ENCODE peak calls at places on chromosomes 5 and 9, in nine cellular contexts. One of them, this sample, is unnamed.

GRCh38 chr5:10499776-10500175 is 58.1 kb downstream of the ROPN1L start:
- DNase-seq in NCI-H524: no peak
- DNase-seq in left ventricle myocardium inferior: no peak
- DNase-seq in Right ventricle myocardium inferior: no peak
- DNase-seq in stimulated activated CD4-positive, alpha-beta T cell treated with anti-CD3 and anti-CD28 coated beads, Interleukin-1b, Interleukin-23, amount 100 ng/mL, for 1 hour: no peak
- DNase-seq in stimulated activated naive CD8-positive, alpha-beta T cell treated with anti-CD3 and anti-CD28 coated beads, Interleukin-15, Interleukin-2, amounts not matched to agents 100 U/mL and 50 U/mL, for 24 hours: no peak
- DNase-seq in endothelial cell of umbilical vein: no peak
- DNase-seq in MV-4-11: no peak
- DNase-seq in left cardiac atrium: no peak
- DNase-seq in this sample: no peak

GRCh38 chr5:157870837-157871834 is 12.2 kb upstream of the CLINT1 start:
- DNase-seq in NCI-H524: no peak
- DNase-seq in left ventricle myocardium inferior: no peak
- DNase-seq in Right ventricle myocardium inferior: no peak
- DNase-seq in stimulated activated CD4-positive, alpha-beta T cell treated with anti-CD3 and anti-CD28 coated beads, Interleukin-1b, Interleukin-23, amount 100 ng/mL, for 1 hour: no peak
- DNase-seq in stimulated activated naive CD8-positive, alpha-beta T cell treated with anti-CD3 and anti-CD28 coated beads, Interleukin-15, Interleukin-2, amounts not matched to agents 100 U/mL and 50 U/mL, for 24 hours: no peak
- DNase-seq in endothelial cell of umbilical vein: peak
- DNase-seq in MV-4-11: no peak
- DNase-seq in left cardiac atrium: peak
- DNase-seq in this sample: no peak

GRCh38 chr5:25441810-25442209 is 797.0 kb upstream of the CDH10 start:
- DNase-seq in NCI-H524: no peak
- DNase-seq in left ventricle myocardium inferior: no peak
- DNase-seq in Right ventricle myocardium inferior: no peak
- DNase-seq in stimulated activated CD4-positive, alpha-beta T cell treated with anti-CD3 and anti-CD28 coated beads, Interleukin-1b, Interleukin-23, amount 100 ng/mL, for 1 hour: no peak
- DNase-seq in stimulated activated naive CD8-positive, alpha-beta T cell treated with anti-CD3 and anti-CD28 coated beads, Interleukin-15, Interleukin-2, amounts not matched to agents 100 U/mL and 50 U/mL, for 24 hours: no peak
- DNase-seq in endothelial cell of umbilical vein: no peak
- DNase-seq in MV-4-11: no peak
- DNase-seq in left cardiac atrium: no peak
- DNase-seq in this sample: no peak

GRCh38 chr9:126842977-126843799 is 17.3 kb upstream of the ZBTB34 start:
- DNase-seq in NCI-H524: no peak
- DNase-seq in left ventricle myocardium inferior: no peak
- DNase-seq in Right ventricle myocardium inferior: no peak
- DNase-seq in stimulated activated CD4-positive, alpha-beta T cell treated with anti-CD3 and anti-CD28 coated beads, Interleukin-1b, Interleukin-23, amount 100 ng/mL, for 1 hour: no peak
- DNase-seq in stimulated activated naive CD8-positive, alpha-beta T cell treated with anti-CD3 and anti-CD28 coated beads, Interleukin-15, Interleukin-2, amounts not matched to agents 100 U/mL and 50 U/mL, for 24 hours: no peak
- DNase-seq in endothelial cell of umbilical vein: peak
- DNase-seq in MV-4-11: peak
- DNase-seq in left cardiac atrium: no peak
- DNase-seq in this sample: no peak

GRCh38 chr5:141669519-141669918 is 12.5 kb downstream of the ARAP3 start:
- DNase-seq in NCI-H524: no peak
- DNase-seq in left ventricle myocardium inferior: no peak
- DNase-seq in Right ventricle myocardium inferior: no peak
- DNase-seq in stimulated activated CD4-positive, alpha-beta T cell treated with anti-CD3 and anti-CD28 coated beads, Interleukin-1b, Interleukin-23, amount 100 ng/mL, for 1 hour: no peak
- DNase-seq in stimulated activated naive CD8-positive, alpha-beta T cell treated with anti-CD3 and anti-CD28 coated beads, Interleukin-15, Interleukin-2, amounts not matched to agents 100 U/mL and 50 U/mL, for 24 hours: no peak
- DNase-seq in endothelial cell of umbilical vein: no peak
- DNase-seq in MV-4-11: no peak
- DNase-seq in left cardiac atrium: no peak
- DNase-seq in this sample: no peak

GRCh38 chr9:126813072-126813471 is 8.2 kb downstream of the ZBTB43 start:
- DNase-seq in NCI-H524: no peak
- DNase-seq in left ventricle myocardium inferior: no peak
- DNase-seq in Right ventricle myocardium inferior: no peak
- DNase-seq in stimulated activated CD4-positive, alpha-beta T cell treated with anti-CD3 and anti-CD28 coated beads, Interleukin-1b, Interleukin-23, amount 100 ng/mL, for 1 hour: no peak
- DNase-seq in stimulated activated naive CD8-positive, alpha-beta T cell treated with anti-CD3 and anti-CD28 coated beads, Interleukin-15, Interleukin-2, amounts not matched to agents 100 U/mL and 50 U/mL, for 24 hours: no peak
- DNase-seq in endothelial cell of umbilical vein: no peak
- DNase-seq in MV-4-11: no peak
- DNase-seq in left cardiac atrium: no peak
- DNase-seq in this sample: no peak

GRCh38 chr9:98929866-98930265 is 13.8 kb upstream of the COL15A1 start:
- DNase-seq in NCI-H524: no peak
- DNase-seq in left ventricle myocardium inferior: no peak
- DNase-seq in Right ventricle myocardium inferior: no peak
- DNase-seq in stimulated activated CD4-positive, alpha-beta T cell treated with anti-CD3 and anti-CD28 coated beads, Interleukin-1b, Interleukin-23, amount 100 ng/mL, for 1 hour: no peak
- DNase-seq in stimulated activated naive CD8-positive, alpha-beta T cell treated with anti-CD3 and anti-CD28 coated beads, Interleukin-15, Interleukin-2, amounts not matched to agents 100 U/mL and 50 U/mL, for 24 hours: no peak
- DNase-seq in endothelial cell of umbilical vein: no peak
- DNase-seq in MV-4-11: no peak
- DNase-seq in left cardiac atrium: peak
- DNase-seq in this sample: no peak

GRCh38 chr5:37569466-37569865 is 190.3 kb downstream of the WDR70 start:
- DNase-seq in NCI-H524: no peak
- DNase-seq in left ventricle myocardium inferior: no peak
- DNase-seq in Right ventricle myocardium inferior: no peak
- DNase-seq in stimulated activated CD4-positive, alpha-beta T cell treated with anti-CD3 and anti-CD28 coated beads, Interleukin-1b, Interleukin-23, amount 100 ng/mL, for 1 hour: no peak
- DNase-seq in stimulated activated naive CD8-positive, alpha-beta T cell treated with anti-CD3 and anti-CD28 coated beads, Interleukin-15, Interleukin-2, amounts not matched to agents 100 U/mL and 50 U/mL, for 24 hours: no peak
- DNase-seq in endothelial cell of umbilical vein: no peak
- DNase-seq in MV-4-11: peak
- DNase-seq in left cardiac atrium: no peak
- DNase-seq in this sample: no peak

GRCh38 chr9:85258229-85258628 is 483.5 kb downstream of the AGTPBP1 start:
- DNase-seq in NCI-H524: no peak
- DNase-seq in left ventricle myocardium inferior: no peak
- DNase-seq in Right ventricle myocardium inferior: no peak
- DNase-seq in stimulated activated CD4-positive, alpha-beta T cell treated with anti-CD3 and anti-CD28 coated beads, Interleukin-1b, Interleukin-23, amount 100 ng/mL, for 1 hour: no peak
- DNase-seq in stimulated activated naive CD8-positive, alpha-beta T cell treated with anti-CD3 and anti-CD28 coated beads, Interleukin-15, Interleukin-2, amounts not matched to agents 100 U/mL and 50 U/mL, for 24 hours: no peak
- DNase-seq in endothelial cell of umbilical vein: no peak
- DNase-seq in MV-4-11: no peak
- DNase-seq in left cardiac atrium: no peak
- DNase-seq in this sample: no peak

GRCh38 chr9:112149171-112149570 is 25.9 kb downstream of the SUSD1 start:
- DNase-seq in NCI-H524: no peak
- DNase-seq in left ventricle myocardium inferior: no peak
- DNase-seq in Right ventricle myocardium inferior: no peak
- DNase-seq in stimulated activated CD4-positive, alpha-beta T cell treated with anti-CD3 and anti-CD28 coated beads, Interleukin-1b, Interleukin-23, amount 100 ng/mL, for 1 hour: no peak
- DNase-seq in stimulated activated naive CD8-positive, alpha-beta T cell treated with anti-CD3 and anti-CD28 coated beads, Interleukin-15, Interleukin-2, amounts not matched to agents 100 U/mL and 50 U/mL, for 24 hours: no peak
- DNase-seq in endothelial cell of umbilical vein: no peak
- DNase-seq in MV-4-11: no peak
- DNase-seq in left cardiac atrium: no peak
- DNase-seq in this sample: no peak

GRCh38 chr5:16774806-16775205 is 158.0 kb upstream of the RETREG1 start:
- DNase-seq in NCI-H524: no peak
- DNase-seq in left ventricle myocardium inferior: no peak
- DNase-seq in Right ventricle myocardium inferior: no peak
- DNase-seq in stimulated activated CD4-positive, alpha-beta T cell treated with anti-CD3 and anti-CD28 coated beads, Interleukin-1b, Interleukin-23, amount 100 ng/mL, for 1 hour: no peak
- DNase-seq in stimulated activated naive CD8-positive, alpha-beta T cell treated with anti-CD3 and anti-CD28 coated beads, Interleukin-15, Interleukin-2, amounts not matched to agents 100 U/mL and 50 U/mL, for 24 hours: no peak
- DNase-seq in endothelial cell of umbilical vein: peak
- DNase-seq in MV-4-11: no peak
- DNase-seq in left cardiac atrium: no peak
- DNase-seq in this sample: no peak

GRCh38 chr5:39506216-39506615 is 81.4 kb upstream of the DAB2 start:
- DNase-seq in NCI-H524: no peak
- DNase-seq in left ventricle myocardium inferior: peak
- DNase-seq in Right ventricle myocardium inferior: peak
- DNase-seq in stimulated activated CD4-positive, alpha-beta T cell treated with anti-CD3 and anti-CD28 coated beads, Interleukin-1b, Interleukin-23, amount 100 ng/mL, for 1 hour: no peak
- DNase-seq in stimulated activated naive CD8-positive, alpha-beta T cell treated with anti-CD3 and anti-CD28 coated beads, Interleukin-15, Interleukin-2, amounts not matched to agents 100 U/mL and 50 U/mL, for 24 hours: no peak
- DNase-seq in endothelial cell of umbilical vein: no peak
- DNase-seq in MV-4-11: no peak
- DNase-seq in left cardiac atrium: no peak
- DNase-seq in this sample: no peak

GRCh38 chr9:32603914-32604852 is 31.2 kb upstream of the NDUFB6 start:
- DNase-seq in NCI-H524: no peak
- DNase-seq in left ventricle myocardium inferior: no peak
- DNase-seq in Right ventricle myocardium inferior: no peak
- DNase-seq in stimulated activated CD4-positive, alpha-beta T cell treated with anti-CD3 and anti-CD28 coated beads, Interleukin-1b, Interleukin-23, amount 100 ng/mL, for 1 hour: no peak
- DNase-seq in stimulated activated naive CD8-positive, alpha-beta T cell treated with anti-CD3 and anti-CD28 coated beads, Interleukin-15, Interleukin-2, amounts not matched to agents 100 U/mL and 50 U/mL, for 24 hours: no peak
- DNase-seq in endothelial cell of umbilical vein: no peak
- DNase-seq in MV-4-11: no peak
- DNase-seq in left cardiac atrium: no peak
- DNase-seq in this sample: no peak

GRCh38 chr5:65100846-65101678 is 332.3 kb downstream of the CWC27 start:
- DNase-seq in NCI-H524: peak
- DNase-seq in left ventricle myocardium inferior: peak
- DNase-seq in Right ventricle myocardium inferior: peak
- DNase-seq in stimulated activated CD4-positive, alpha-beta T cell treated with anti-CD3 and anti-CD28 coated beads, Interleukin-1b, Interleukin-23, amount 100 ng/mL, for 1 hour: no peak
- DNase-seq in stimulated activated naive CD8-positive, alpha-beta T cell treated with anti-CD3 and anti-CD28 coated beads, Interleukin-15, Interleukin-2, amounts not matched to agents 100 U/mL and 50 U/mL, for 24 hours: peak
- DNase-seq in endothelial cell of umbilical vein: peak
- DNase-seq in MV-4-11: peak
- DNase-seq in left cardiac atrium: peak
- DNase-seq in this sample: no peak

GRCh38 chr5:154740483-154740882 is 14.7 kb upstream of the LARP1 start:
- DNase-seq in NCI-H524: no peak
- DNase-seq in left ventricle myocardium inferior: peak
- DNase-seq in Right ventricle myocardium inferior: peak
- DNase-seq in stimulated activated CD4-positive, alpha-beta T cell treated with anti-CD3 and anti-CD28 coated beads, Interleukin-1b, Interleukin-23, amount 100 ng/mL, for 1 hour: no peak
- DNase-seq in stimulated activated naive CD8-positive, alpha-beta T cell treated with anti-CD3 and anti-CD28 coated beads, Interleukin-15, Interleukin-2, amounts not matched to agents 100 U/mL and 50 U/mL, for 24 hours: no peak
- DNase-seq in endothelial cell of umbilical vein: no peak
- DNase-seq in MV-4-11: no peak
- DNase-seq in left cardiac atrium: peak
- DNase-seq in this sample: no peak

GRCh38 chr5:159061834-159062530 is 37.7 kb downstream of the EBF1 start:
- DNase-seq in NCI-H524: peak
- DNase-seq in left ventricle myocardium inferior: no peak
- DNase-seq in Right ventricle myocardium inferior: no peak
- DNase-seq in stimulated activated CD4-positive, alpha-beta T cell treated with anti-CD3 and anti-CD28 coated beads, Interleukin-1b, Interleukin-23, amount 100 ng/mL, for 1 hour: no peak
- DNase-seq in stimulated activated naive CD8-positive, alpha-beta T cell treated with anti-CD3 and anti-CD28 coated beads, Interleukin-15, Interleukin-2, amounts not matched to agents 100 U/mL and 50 U/mL, for 24 hours: no peak
- DNase-seq in endothelial cell of umbilical vein: peak
- DNase-seq in MV-4-11: no peak
- DNase-seq in left cardiac atrium: no peak
- DNase-seq in this sample: no peak

GRCh38 chr5:102629827-102630605 is 125.1 kb upstream of the PAM start:
- DNase-seq in NCI-H524: no peak
- DNase-seq in left ventricle myocardium inferior: no peak
- DNase-seq in Right ventricle myocardium inferior: no peak
- DNase-seq in stimulated activated CD4-positive, alpha-beta T cell treated with anti-CD3 and anti-CD28 coated beads, Interleukin-1b, Interleukin-23, amount 100 ng/mL, for 1 hour: no peak
- DNase-seq in stimulated activated naive CD8-positive, alpha-beta T cell treated with anti-CD3 and anti-CD28 coated beads, Interleukin-15, Interleukin-2, amounts not matched to agents 100 U/mL and 50 U/mL, for 24 hours: no peak
- DNase-seq in endothelial cell of umbilical vein: no peak
- DNase-seq in MV-4-11: no peak
- DNase-seq in left cardiac atrium: peak
- DNase-seq in this sample: no peak

GRCh38 chr5:12947379-12947778 is 997.1 kb downstream of the DNAH5 start:
- DNase-seq in NCI-H524: no peak
- DNase-seq in left ventricle myocardium inferior: no peak
- DNase-seq in Right ventricle myocardium inferior: no peak
- DNase-seq in stimulated activated CD4-positive, alpha-beta T cell treated with anti-CD3 and anti-CD28 coated beads, Interleukin-1b, Interleukin-23, amount 100 ng/mL, for 1 hour: no peak
- DNase-seq in stimulated activated naive CD8-positive, alpha-beta T cell treated with anti-CD3 and anti-CD28 coated beads, Interleukin-15, Interleukin-2, amounts not matched to agents 100 U/mL and 50 U/mL, for 24 hours: no peak
- DNase-seq in endothelial cell of umbilical vein: no peak
- DNase-seq in MV-4-11: no peak
- DNase-seq in left cardiac atrium: no peak
- DNase-seq in this sample: no peak

GRCh38 chr5:38636626-38637025 is 80.2 kb upstream of the LIFR start:
- DNase-seq in NCI-H524: no peak
- DNase-seq in left ventricle myocardium inferior: no peak
- DNase-seq in Right ventricle myocardium inferior: no peak
- DNase-seq in stimulated activated CD4-positive, alpha-beta T cell treated with anti-CD3 and anti-CD28 coated beads, Interleukin-1b, Interleukin-23, amount 100 ng/mL, for 1 hour: no peak
- DNase-seq in stimulated activated naive CD8-positive, alpha-beta T cell treated with anti-CD3 and anti-CD28 coated beads, Interleukin-15, Interleukin-2, amounts not matched to agents 100 U/mL and 50 U/mL, for 24 hours: no peak
- DNase-seq in endothelial cell of umbilical vein: no peak
- DNase-seq in MV-4-11: no peak
- DNase-seq in left cardiac atrium: no peak
- DNase-seq in this sample: no peak

GRCh38 chr9:107333363-107333762 is 50.3 kb downstream of the RAD23B start:
- DNase-seq in NCI-H524: no peak
- DNase-seq in left ventricle myocardium inferior: no peak
- DNase-seq in Right ventricle myocardium inferior: no peak
- DNase-seq in stimulated activated CD4-positive, alpha-beta T cell treated with anti-CD3 and anti-CD28 coated beads, Interleukin-1b, Interleukin-23, amount 100 ng/mL, for 1 hour: no peak
- DNase-seq in stimulated activated naive CD8-positive, alpha-beta T cell treated with anti-CD3 and anti-CD28 coated beads, Interleukin-15, Interleukin-2, amounts not matched to agents 100 U/mL and 50 U/mL, for 24 hours: no peak
- DNase-seq in endothelial cell of umbilical vein: no peak
- DNase-seq in MV-4-11: no peak
- DNase-seq in left cardiac atrium: no peak
- DNase-seq in this sample: no peak

GRCh38 chr5:133377736-133378135 is 234.6 kb downstream of the FSTL4 start:
- DNase-seq in NCI-H524: no peak
- DNase-seq in left ventricle myocardium inferior: no peak
- DNase-seq in Right ventricle myocardium inferior: no peak
- DNase-seq in stimulated activated CD4-positive, alpha-beta T cell treated with anti-CD3 and anti-CD28 coated beads, Interleukin-1b, Interleukin-23, amount 100 ng/mL, for 1 hour: no peak
- DNase-seq in stimulated activated naive CD8-positive, alpha-beta T cell treated with anti-CD3 and anti-CD28 coated beads, Interleukin-15, Interleukin-2, amounts not matched to agents 100 U/mL and 50 U/mL, for 24 hours: no peak
- DNase-seq in endothelial cell of umbilical vein: no peak
- DNase-seq in MV-4-11: no peak
- DNase-seq in left cardiac atrium: no peak
- DNase-seq in this sample: no peak

GRCh38 chr5:88734983-88735382 is 148.0 kb downstream of the MEF2C start:
- DNase-seq in NCI-H524: no peak
- DNase-seq in left ventricle myocardium inferior: no peak
- DNase-seq in Right ventricle myocardium inferior: no peak
- DNase-seq in stimulated activated CD4-positive, alpha-beta T cell treated with anti-CD3 and anti-CD28 coated beads, Interleukin-1b, Interleukin-23, amount 100 ng/mL, for 1 hour: no peak
- DNase-seq in stimulated activated naive CD8-positive, alpha-beta T cell treated with anti-CD3 and anti-CD28 coated beads, Interleukin-15, Interleukin-2, amounts not matched to agents 100 U/mL and 50 U/mL, for 24 hours: no peak
- DNase-seq in endothelial cell of umbilical vein: peak
- DNase-seq in MV-4-11: peak
- DNase-seq in left cardiac atrium: no peak
- DNase-seq in this sample: no peak

GRCh38 chr5:160399402-160400353 is at the start of gene FAM200C:
- DNase-seq in NCI-H524: peak
- DNase-seq in left ventricle myocardium inferior: peak
- DNase-seq in Right ventricle myocardium inferior: peak
- DNase-seq in stimulated activated CD4-positive, alpha-beta T cell treated with anti-CD3 and anti-CD28 coated beads, Interleukin-1b, Interleukin-23, amount 100 ng/mL, for 1 hour: no peak
- DNase-seq in stimulated activated naive CD8-positive, alpha-beta T cell treated with anti-CD3 and anti-CD28 coated beads, Interleukin-15, Interleukin-2, amounts not matched to agents 100 U/mL and 50 U/mL, for 24 hours: peak
- DNase-seq in endothelial cell of umbilical vein: peak
- DNase-seq in MV-4-11: peak
- DNase-seq in left cardiac atrium: peak
- DNase-seq in this sample: peak

GRCh38 chr9:129166962-129167557 is 11.0 kb downstream of the IER5L start:
- DNase-seq in NCI-H524: no peak
- DNase-seq in left ventricle myocardium inferior: peak
- DNase-seq in Right ventricle myocardium inferior: peak
- DNase-seq in stimulated activated CD4-positive, alpha-beta T cell treated with anti-CD3 and anti-CD28 coated beads, Interleukin-1b, Interleukin-23, amount 100 ng/mL, for 1 hour: no peak
- DNase-seq in stimulated activated naive CD8-positive, alpha-beta T cell treated with anti-CD3 and anti-CD28 coated beads, Interleukin-15, Interleukin-2, amounts not matched to agents 100 U/mL and 50 U/mL, for 24 hours: peak
- DNase-seq in endothelial cell of umbilical vein: peak
- DNase-seq in MV-4-11: peak
- DNase-seq in left cardiac atrium: peak
- DNase-seq in this sample: peak

GRCh38 chr9:97982719-97983523 is at the start of gene ANP32B:
- DNase-seq in NCI-H524: peak
- DNase-seq in left ventricle myocardium inferior: peak
- DNase-seq in Right ventricle myocardium inferior: peak
- DNase-seq in stimulated activated CD4-positive, alpha-beta T cell treated with anti-CD3 and anti-CD28 coated beads, Interleukin-1b, Interleukin-23, amount 100 ng/mL, for 1 hour: peak
- DNase-seq in stimulated activated naive CD8-positive, alpha-beta T cell treated with anti-CD3 and anti-CD28 coated beads, Interleukin-15, Interleukin-2, amounts not matched to agents 100 U/mL and 50 U/mL, for 24 hours: peak
- DNase-seq in endothelial cell of umbilical vein: peak
- DNase-seq in MV-4-11: peak
- DNase-seq in left cardiac atrium: peak
- DNase-seq in this sample: peak

GRCh38 chr9:94139672-94140417 is 55.6 kb downstream of the PTPDC1 start:
- DNase-seq in NCI-H524: peak
- DNase-seq in left ventricle myocardium inferior: peak
- DNase-seq in Right ventricle myocardium inferior: peak
- DNase-seq in stimulated activated CD4-positive, alpha-beta T cell treated with anti-CD3 and anti-CD28 coated beads, Interleukin-1b, Interleukin-23, amount 100 ng/mL, for 1 hour: no peak
- DNase-seq in stimulated activated naive CD8-positive, alpha-beta T cell treated with anti-CD3 and anti-CD28 coated beads, Interleukin-15, Interleukin-2, amounts not matched to agents 100 U/mL and 50 U/mL, for 24 hours: no peak
- DNase-seq in endothelial cell of umbilical vein: peak
- DNase-seq in MV-4-11: no peak
- DNase-seq in left cardiac atrium: peak
- DNase-seq in this sample: no peak

GRCh38 chr5:170552486-170553122 is 48.8 kb downstream of the KCNIP1 start:
- DNase-seq in NCI-H524: no peak
- DNase-seq in left ventricle myocardium inferior: peak
- DNase-seq in Right ventricle myocardium inferior: peak
- DNase-seq in stimulated activated CD4-positive, alpha-beta T cell treated with anti-CD3 and anti-CD28 coated beads, Interleukin-1b, Interleukin-23, amount 100 ng/mL, for 1 hour: no peak
- DNase-seq in stimulated activated naive CD8-positive, alpha-beta T cell treated with anti-CD3 and anti-CD28 coated beads, Interleukin-15, Interleukin-2, amounts not matched to agents 100 U/mL and 50 U/mL, for 24 hours: no peak
- DNase-seq in endothelial cell of umbilical vein: peak
- DNase-seq in MV-4-11: peak
- DNase-seq in left cardiac atrium: peak
- DNase-seq in this sample: no peak

GRCh38 chr9:108780949-108781734 is 74.6 kb downstream of the ACTL7B start:
- DNase-seq in NCI-H524: no peak
- DNase-seq in left ventricle myocardium inferior: no peak
- DNase-seq in Right ventricle myocardium inferior: no peak
- DNase-seq in stimulated activated CD4-positive, alpha-beta T cell treated with anti-CD3 and anti-CD28 coated beads, Interleukin-1b, Interleukin-23, amount 100 ng/mL, for 1 hour: no peak
- DNase-seq in stimulated activated naive CD8-positive, alpha-beta T cell treated with anti-CD3 and anti-CD28 coated beads, Interleukin-15, Interleukin-2, amounts not matched to agents 100 U/mL and 50 U/mL, for 24 hours: no peak
- DNase-seq in endothelial cell of umbilical vein: no peak
- DNase-seq in MV-4-11: peak
- DNase-seq in left cardiac atrium: no peak
- DNase-seq in this sample: no peak

GRCh38 chr5:110512266-110512665 is 214.2 kb downstream of the TMEM232 start:
- DNase-seq in NCI-H524: no peak
- DNase-seq in left ventricle myocardium inferior: no peak
- DNase-seq in Right ventricle myocardium inferior: no peak
- DNase-seq in stimulated activated CD4-positive, alpha-beta T cell treated with anti-CD3 and anti-CD28 coated beads, Interleukin-1b, Interleukin-23, amount 100 ng/mL, for 1 hour: no peak
- DNase-seq in stimulated activated naive CD8-positive, alpha-beta T cell treated with anti-CD3 and anti-CD28 coated beads, Interleukin-15, Interleukin-2, amounts not matched to agents 100 U/mL and 50 U/mL, for 24 hours: no peak
- DNase-seq in endothelial cell of umbilical vein: no peak
- DNase-seq in MV-4-11: no peak
- DNase-seq in left cardiac atrium: no peak
- DNase-seq in this sample: no peak

GRCh38 chr5:118937393-118938061 is 50.8 kb downstream of the DTWD2 start:
- DNase-seq in NCI-H524: no peak
- DNase-seq in left ventricle myocardium inferior: no peak
- DNase-seq in Right ventricle myocardium inferior: no peak
- DNase-seq in stimulated activated CD4-positive, alpha-beta T cell treated with anti-CD3 and anti-CD28 coated beads, Interleukin-1b, Interleukin-23, amount 100 ng/mL, for 1 hour: no peak
- DNase-seq in stimulated activated naive CD8-positive, alpha-beta T cell treated with anti-CD3 and anti-CD28 coated beads, Interleukin-15, Interleukin-2, amounts not matched to agents 100 U/mL and 50 U/mL, for 24 hours: no peak
- DNase-seq in endothelial cell of umbilical vein: no peak
- DNase-seq in MV-4-11: peak
- DNase-seq in left cardiac atrium: no peak
- DNase-seq in this sample: no peak

GRCh38 chr9:8772302-8772701 is 972.7 kb upstream of the DMAC1 start:
- DNase-seq in NCI-H524: no peak
- DNase-seq in left ventricle myocardium inferior: no peak
- DNase-seq in Right ventricle myocardium inferior: no peak
- DNase-seq in stimulated activated CD4-positive, alpha-beta T cell treated with anti-CD3 and anti-CD28 coated beads, Interleukin-1b, Interleukin-23, amount 100 ng/mL, for 1 hour: no peak
- DNase-seq in stimulated activated naive CD8-positive, alpha-beta T cell treated with anti-CD3 and anti-CD28 coated beads, Interleukin-15, Interleukin-2, amounts not matched to agents 100 U/mL and 50 U/mL, for 24 hours: no peak
- DNase-seq in endothelial cell of umbilical vein: no peak
- DNase-seq in MV-4-11: no peak
- DNase-seq in left cardiac atrium: no peak
- DNase-seq in this sample: no peak